ENCODE peak calls at places on chromosomes 5 and 9, in nine cellular contexts. One of them, this sample, is unnamed.

GRCh38 chr5:60333103-60333502 is 366.9 kb downstream of the DEPDC1B start:
- DNase-seq in Daoy: no peak
- DNase-seq in ecto neural progenitor cell: no peak
- DNase-seq in iris pigment epithelial cell: peak
- DNase-seq in naive B cell: no peak
- DNase-seq in foreskin fibroblast: peak
- DNase-seq in heart left ventricle: no peak
- DNase-seq in HFF-Myc: no peak
- DNase-seq in HTR-8/SVneo: peak
- DNase-seq in this sample: no peak

GRCh38 chr9:86349271-86349670 is 4.9 kb downstream of the TUT7 start:
- DNase-seq in HFF-Myc: peak
- DNase-seq in HTR-8/SVneo: no peak
- DNase-seq in heart left ventricle: no peak
- DNase-seq in ecto neural progenitor cell: no peak
- DNase-seq in foreskin fibroblast: peak
- DNase-seq in Daoy: no peak
- DNase-seq in naive B cell: no peak
- DNase-seq in iris pigment epithelial cell: peak
- DNase-seq in this sample: no peak

GRCh38 chr5:106862450-106863193 is 808.1 kb downstream of the EFNA5 start:
- DNase-seq in iris pigment epithelial cell: peak
- DNase-seq in HFF-Myc: peak
- DNase-seq in ecto neural progenitor cell: no peak
- DNase-seq in heart left ventricle: no peak
- DNase-seq in foreskin fibroblast: peak
- DNase-seq in HTR-8/SVneo: no peak
- DNase-seq in naive B cell: no peak
- DNase-seq in Daoy: peak
- DNase-seq in this sample: peak

GRCh38 chr5:133848306-133848924 is 120.0 kb downstream of the C5orf15 start:
- DNase-seq in HTR-8/SVneo: no peak
- DNase-seq in Daoy: peak
- DNase-seq in iris pigment epithelial cell: no peak
- DNase-seq in ecto neural progenitor cell: peak
- DNase-seq in foreskin fibroblast: no peak
- DNase-seq in heart left ventricle: no peak
- DNase-seq in HFF-Myc: no peak
- DNase-seq in naive B cell: no peak
- DNase-seq in this sample: no peak

GRCh38 chr5:159849437-159850191 is 66.7 kb upstream of the ADRA1B start:
- DNase-seq in ecto neural progenitor cell: no peak
- DNase-seq in HFF-Myc: peak
- DNase-seq in heart left ventricle: no peak
- DNase-seq in HTR-8/SVneo: peak
- DNase-seq in foreskin fibroblast: peak
- DNase-seq in iris pigment epithelial cell: peak
- DNase-seq in naive B cell: no peak
- DNase-seq in Daoy: peak
- DNase-seq in this sample: peak

GRCh38 chr5:31434898-31435297 is 97.0 kb downstream of the DROSHA start:
- DNase-seq in HFF-Myc: no peak
- DNase-seq in naive B cell: no peak
- DNase-seq in ecto neural progenitor cell: no peak
- DNase-seq in iris pigment epithelial cell: no peak
- DNase-seq in heart left ventricle: no peak
- DNase-seq in Daoy: no peak
- DNase-seq in HTR-8/SVneo: no peak
- DNase-seq in foreskin fibroblast: no peak
- DNase-seq in this sample: no peak

GRCh38 chr9:121645003-121645402 is 6.4 kb upstream of the DAB2IP start:
- DNase-seq in foreskin fibroblast: no peak
- DNase-seq in Daoy: peak
- DNase-seq in ecto neural progenitor cell: no peak
- DNase-seq in naive B cell: no peak
- DNase-seq in HFF-Myc: no peak
- DNase-seq in iris pigment epithelial cell: no peak
- DNase-seq in HTR-8/SVneo: no peak
- DNase-seq in heart left ventricle: no peak
- DNase-seq in this sample: no peak

GRCh38 chr9:107215381-107215780 is 67.7 kb upstream of the RAD23B start:
- DNase-seq in foreskin fibroblast: peak
- DNase-seq in Daoy: peak
- DNase-seq in naive B cell: no peak
- DNase-seq in ecto neural progenitor cell: no peak
- DNase-seq in HTR-8/SVneo: no peak
- DNase-seq in heart left ventricle: no peak
- DNase-seq in iris pigment epithelial cell: peak
- DNase-seq in HFF-Myc: no peak
- DNase-seq in this sample: no peak

GRCh38 chr9:125634040-125634717 is 72.8 kb downstream of the MAPKAP1 start:
- DNase-seq in iris pigment epithelial cell: peak
- DNase-seq in HTR-8/SVneo: no peak
- DNase-seq in Daoy: no peak
- DNase-seq in heart left ventricle: no peak
- DNase-seq in HFF-Myc: no peak
- DNase-seq in ecto neural progenitor cell: no peak
- DNase-seq in naive B cell: peak
- DNase-seq in foreskin fibroblast: no peak
- DNase-seq in this sample: no peak

GRCh38 chr5:14186132-14186830 is 43.1 kb downstream of the TRIO start:
- DNase-seq in foreskin fibroblast: no peak
- DNase-seq in iris pigment epithelial cell: peak
- DNase-seq in naive B cell: no peak
- DNase-seq in Daoy: peak
- DNase-seq in ecto neural progenitor cell: no peak
- DNase-seq in HFF-Myc: no peak
- DNase-seq in HTR-8/SVneo: no peak
- DNase-seq in heart left ventricle: no peak
- DNase-seq in this sample: no peak

GRCh38 chr9:119368179-119368578 is 1.1 kb downstream of the BRINP1 start:
- DNase-seq in naive B cell: no peak
- DNase-seq in HFF-Myc: no peak
- DNase-seq in foreskin fibroblast: no peak
- DNase-seq in ecto neural progenitor cell: no peak
- DNase-seq in iris pigment epithelial cell: no peak
- DNase-seq in heart left ventricle: no peak
- DNase-seq in HTR-8/SVneo: no peak
- DNase-seq in Daoy: no peak
- DNase-seq in this sample: no peak

GRCh38 chr5:167634432-167634831 is 657.0 kb upstream of the WWC1 start:
- DNase-seq in Daoy: peak
- DNase-seq in HTR-8/SVneo: no peak
- DNase-seq in heart left ventricle: no peak
- DNase-seq in naive B cell: no peak
- DNase-seq in foreskin fibroblast: peak
- DNase-seq in ecto neural progenitor cell: no peak
- DNase-seq in iris pigment epithelial cell: peak
- DNase-seq in HFF-Myc: no peak
- DNase-seq in this sample: no peak

GRCh38 chr5:9269024-9269423 is 276.9 kb downstream of the SEMA5A start:
- DNase-seq in naive B cell: no peak
- DNase-seq in heart left ventricle: no peak
- DNase-seq in ecto neural progenitor cell: no peak
- DNase-seq in iris pigment epithelial cell: no peak
- DNase-seq in HFF-Myc: no peak
- DNase-seq in Daoy: peak
- DNase-seq in HTR-8/SVneo: no peak
- DNase-seq in foreskin fibroblast: no peak
- DNase-seq in this sample: no peak

GRCh38 chr9:134647359-134648115 is 5.9 kb downstream of the COL5A1 start:
- DNase-seq in HTR-8/SVneo: no peak
- DNase-seq in foreskin fibroblast: no peak
- DNase-seq in HFF-Myc: no peak
- DNase-seq in naive B cell: no peak
- DNase-seq in Daoy: no peak
- DNase-seq in heart left ventricle: no peak
- DNase-seq in iris pigment epithelial cell: no peak
- DNase-seq in ecto neural progenitor cell: no peak
- DNase-seq in this sample: no peak

GRCh38 chr9:13149454-13149853 is 130.0 kb downstream of the MPDZ start:
- DNase-seq in ecto neural progenitor cell: no peak
- DNase-seq in HFF-Myc: no peak
- DNase-seq in HTR-8/SVneo: no peak
- DNase-seq in naive B cell: no peak
- DNase-seq in iris pigment epithelial cell: no peak
- DNase-seq in foreskin fibroblast: no peak
- DNase-seq in Daoy: no peak
- DNase-seq in heart left ventricle: peak
- DNase-seq in this sample: no peak

GRCh38 chr5:106827061-106827460 is 843.7 kb downstream of the EFNA5 start:
- DNase-seq in naive B cell: no peak
- DNase-seq in HFF-Myc: no peak
- DNase-seq in heart left ventricle: no peak
- DNase-seq in ecto neural progenitor cell: no peak
- DNase-seq in HTR-8/SVneo: no peak
- DNase-seq in iris pigment epithelial cell: peak
- DNase-seq in foreskin fibroblast: peak
- DNase-seq in Daoy: no peak
- DNase-seq in this sample: no peak

This sample was measured in Caki2.